ENCODE peak calls at places on chromosomes 13 and 19, in seven cellular contexts. N is activated CD8-positive, alpha-beta memory T cell treated with anti-CD3 and anti-CD28 coated beads for 4 hours; M is uterus; I is NCI-H524; X is T47D; Y is fibroblast of gingiva; H is naive B cell. C is an unnamed sample.

GRCh38 chr19:23395041-23395721 is at the start of gene ZNF91:
- DNase-seq in N (peak; percentile 85), M (peak; percentile 94), I (peak; percentile 87), X (peak; percentile 38), Y (peak; percentile 96), H (peak; percentile 90), C (peak; percentile 92)

GRCh38 chr19:35995655-35995993 is 636 bp downstream of the SDHAF1 start:
- DNase-seq in N (no peak), M (peak; percentile 65), I (no peak), X (peak; percentile 54), Y (peak; percentile 29), H (no peak), C (peak; percentile 10)

GRCh38 chr13:111401755-111402154 is 81.3 kb downstream of the TEX29 start:
- DNase-seq in N (no peak), M (no peak), I (no peak), X (no peak), Y (no peak), H (no peak), C (no peak)

GRCh38 chr19:15836595-15837398 is 21.3 kb upstream of the OR10H1 start:
- DNase-seq in N (peak; percentile 90), M (peak; percentile 98), I (peak; percentile 12), X (peak; percentile 70), Y (peak; percentile 84), H (peak; percentile 96), C (peak; percentile 96)

GRCh38 chr13:99690426-99691189 is 189.3 kb downstream of the TM9SF2 start:
- DNase-seq in N (no peak), M (no peak), I (no peak), X (no peak), Y (no peak), H (no peak), C (no peak)

GRCh38 chr13:70054572-70054971 is 53.1 kb upstream of the ATXN8OS start:
- DNase-seq in N (no peak), M (no peak), I (no peak), X (no peak), Y (no peak), H (no peak), C (no peak)

GRCh38 chr13:21219044-21219381 is 42.6 kb downstream of the MRPL57 start:
- DNase-seq in N (no peak), M (no peak), I (no peak), X (no peak), Y (no peak), H (no peak), C (no peak)

GRCh38 chr13:44159633-44160279 is 213.9 kb upstream of the SERP2 start:
- DNase-seq in N (no peak), M (no peak), I (no peak), X (no peak), Y (peak; percentile 54), H (no peak), C (no peak)

GRCh38 chr19:15181394-15181793 is 19.4 kb downstream of the NOTCH3 start:
- DNase-seq in N (no peak), M (no peak), I (no peak), X (no peak), Y (no peak), H (no peak), C (no peak)

GRCh38 chr13:79393564-79394249 is 12.3 kb downstream of the RBM26 start:
- DNase-seq in N (no peak), M (no peak), I (no peak), X (no peak), Y (peak; percentile 13), H (peak; percentile 84), C (no peak)

GRCh38 chr13:113860051-113860471 is 3.8 kb downstream of the GAS6 start:
- DNase-seq in N (no peak), M (no peak), I (no peak), X (no peak), Y (no peak), H (no peak), C (no peak)

GRCh38 chr13:106156468-106156867 is 379.0 kb downstream of the EFNB2 start:
- DNase-seq in N (no peak), M (no peak), I (no peak), X (no peak), Y (peak; percentile 93), H (no peak), C (no peak)